ENCODE peak calls at places on chromosomes 4 and X, in four cellular contexts. J is colonic mucosa, B is substantia nigra, H is psoas muscle. A is an unnamed sample.

GRCh38 chrX:148333989-148334388 is 166.4 kb upstream of the AFF2 start:
- DNase-seq in J (no peak), B (no peak), H (no peak), A (no peak)

GRCh38 chr4:124633285-124633941 is 79.1 kb downstream of the ANKRD50 start:
- DNase-seq in J (no peak), B (no peak), H (no peak), A (no peak)

GRCh38 chrX:108312938-108313337 is 125.3 kb downstream of the COL4A6 start:
- DNase-seq in J (no peak), B (no peak), H (peak), A (no peak)

GRCh38 chrX:129980540-129981206 is 1.8 kb upstream of the BCORL1 start:
- DNase-seq in J (peak), B (no peak), H (peak), A (peak)

GRCh38 chrX:80511969-80512760 is 91.9 kb downstream of the TENT5D start:
- DNase-seq in J (no peak), B (no peak), H (no peak), A (no peak)

GRCh38 chr4:101708640-101709039 is 81.9 kb upstream of the BANK1 start:
- DNase-seq in J (no peak), B (no peak), H (no peak), A (no peak)

GRCh38 chrX:97330150-97330549 is 446.4 kb downstream of the RPA4 start:
- DNase-seq in J (no peak), B (no peak), H (no peak), A (no peak)

GRCh38 chr4:183444953-183445543 is 612 bp downstream of the CDKN2AIP start:
- DNase-seq in J (peak), B (no peak), H (no peak), A (no peak)

GRCh38 chrX:54230440-54231148 is 47.5 kb upstream of the FAM120C start:
- DNase-seq in J (no peak), B (no peak), H (no peak), A (no peak)

GRCh38 chrX:74117962-74118361 is 186.0 kb upstream of the ZCCHC13 start:
- DNase-seq in J (no peak), B (no peak), H (no peak), A (no peak)

DNA sequence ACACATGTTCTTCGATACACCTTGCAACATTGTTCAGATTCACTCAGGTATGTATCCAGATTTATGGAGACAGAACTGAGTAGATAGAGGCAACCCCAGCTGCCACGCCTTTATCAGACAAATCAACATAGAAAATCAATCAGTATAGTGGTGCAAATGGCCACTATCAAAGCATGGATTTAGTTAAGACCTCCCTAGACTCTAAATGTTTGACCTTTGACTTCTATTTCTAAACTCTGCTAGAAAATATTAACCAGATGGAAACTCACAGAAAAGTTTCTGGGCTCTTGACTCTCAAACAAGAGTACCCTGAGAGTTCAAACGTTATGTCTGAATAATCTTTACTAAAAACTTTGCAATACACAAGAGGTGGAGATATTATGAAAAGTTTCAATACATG is 411.5 kb downstream of the IQCM start:
- DNase-seq in J (no peak), B (no peak), H (no peak), A (no peak)
- H3K27ac ChIP-seq in J (no peak), B (no peak), H (no peak), A (no peak)

DNA sequence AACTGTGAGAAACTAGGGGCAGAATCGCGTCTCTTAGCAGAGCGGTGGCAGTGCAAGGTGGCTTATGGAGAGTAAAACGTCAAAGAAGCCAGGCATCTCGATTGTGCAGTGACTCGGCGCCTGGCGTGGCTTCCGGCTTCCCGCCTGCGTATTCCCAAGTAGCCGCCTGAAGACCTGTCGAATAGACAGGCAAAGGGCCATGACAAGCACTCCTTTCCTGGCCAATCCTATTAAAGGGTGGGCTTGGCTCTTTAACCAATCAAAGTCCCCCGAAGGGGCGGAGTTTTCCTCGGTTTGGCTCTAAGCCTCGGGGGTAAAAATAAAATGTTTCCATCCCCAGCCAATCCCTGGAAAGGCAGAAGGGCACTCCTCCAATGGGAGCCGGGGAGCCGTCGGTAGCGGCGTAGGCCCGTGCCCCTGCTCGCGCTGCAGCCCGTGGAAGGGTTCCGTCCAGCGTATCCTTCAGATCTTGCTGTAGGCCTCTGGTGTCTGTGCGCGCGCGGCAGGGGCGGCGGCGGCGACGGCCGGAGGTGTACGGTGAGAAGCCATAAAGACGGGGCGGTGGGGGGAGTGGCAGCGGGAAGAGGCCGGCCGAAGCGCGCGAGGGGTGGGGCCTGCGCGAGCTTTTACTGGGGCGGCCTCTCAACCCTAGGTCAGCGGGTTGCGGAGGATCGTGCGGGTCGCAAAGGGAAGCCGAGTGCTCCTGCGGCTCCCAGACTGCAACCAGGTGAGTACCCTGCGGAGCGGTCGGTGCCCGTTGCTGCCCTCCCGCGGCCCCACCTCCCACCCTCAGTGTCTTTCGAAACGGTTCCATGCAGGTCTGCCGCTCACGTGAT is at the start of gene KANTR:
- DNase-seq in J (peak), B (peak), H (peak), A (peak)
- H3K27ac ChIP-seq in J (peak), B (peak), H (peak), A (peak)

GRCh38 chr4:8559524-8560264 is 20.5 kb upstream of the GPR78 start:
- DNase-seq in J (no peak), B (no peak), H (no peak), A (no peak)

GRCh38 chr4:8558080-8558960 is 21.9 kb upstream of the GPR78 start:
- DNase-seq in J (no peak), B (no peak), H (no peak), A (no peak)

GRCh38 chr4:8559011-8559410 is 21.2 kb upstream of the GPR78 start:
- DNase-seq in J (no peak), B (no peak), H (no peak), A (no peak)

GRCh38 chr4:8557151-8558076 is 22.8 kb upstream of the GPR78 start:
- DNase-seq in J (no peak), B (no peak), H (no peak), A (no peak)

DNA sequence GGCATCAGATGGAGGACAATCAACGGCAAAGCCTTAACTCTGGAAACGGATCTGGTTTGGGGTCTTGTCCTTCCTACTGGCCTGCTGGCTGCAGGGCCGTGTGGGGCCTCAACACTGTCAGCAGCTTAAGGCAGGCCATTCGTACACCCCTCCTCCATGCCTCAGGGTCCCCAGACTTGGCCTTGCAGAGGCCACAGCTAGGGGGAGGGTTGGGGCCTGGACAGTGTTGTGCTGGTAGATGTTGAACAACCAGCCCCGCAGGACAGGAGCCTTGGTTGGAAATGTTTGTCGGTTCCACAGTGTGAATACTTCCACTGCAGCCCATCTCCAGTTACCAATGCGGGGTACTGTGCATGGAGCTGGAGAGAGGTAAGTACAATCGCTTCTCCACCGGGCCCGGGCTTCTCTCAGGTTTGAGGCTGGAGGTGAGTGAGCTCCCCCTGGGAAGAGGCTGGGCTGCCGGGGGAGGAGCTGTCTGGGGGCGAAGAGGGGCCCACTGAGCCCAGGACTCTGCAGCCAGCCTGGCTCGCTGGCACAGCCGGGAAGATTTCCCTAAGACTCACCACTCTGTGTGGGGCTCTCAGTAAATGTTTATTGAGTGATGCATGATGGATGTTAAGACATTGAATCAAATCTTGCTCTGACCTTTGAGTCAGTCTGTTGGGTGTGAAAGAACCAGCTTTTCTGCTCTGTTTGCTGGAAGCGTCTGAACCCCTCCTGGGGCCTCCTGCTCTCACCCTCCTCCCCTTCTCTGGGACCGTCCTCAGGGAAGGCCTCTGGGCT is 19.7 kb upstream of the GPR78 start:
- DNase-seq in J (no peak), B (no peak), H (no peak), A (no peak)
- H3K27ac ChIP-seq in J (no peak), B (no peak), H (no peak), A (no peak)

GRCh38 chrX:23435108-23435507 is 100.5 kb downstream of the PTCHD1 start:
- DNase-seq in J (no peak), B (no peak), H (no peak), A (no peak)
- H3K27ac ChIP-seq in J (no peak), B (no peak), H (no peak), A (no peak)

GRCh38 chr4:15704145-15704544 is 1.3 kb downstream of the BST1 start:
- DNase-seq in J (no peak), B (no peak), H (no peak), A (no peak)

GRCh38 chr4:15706646-15707362 is 3.9 kb downstream of the BST1 start:
- DNase-seq in J (no peak), B (no peak), H (no peak), A (no peak)

GRCh38 chr4:15702941-15703403 is at the start of gene BST1:
- DNase-seq in J (peak), B (peak), H (peak), A (peak)

GRCh38 chr4:15707363-15707715 is 4.5 kb downstream of the BST1 start:
- DNase-seq in J (no peak), B (no peak), H (no peak), A (no peak)

DNA sequence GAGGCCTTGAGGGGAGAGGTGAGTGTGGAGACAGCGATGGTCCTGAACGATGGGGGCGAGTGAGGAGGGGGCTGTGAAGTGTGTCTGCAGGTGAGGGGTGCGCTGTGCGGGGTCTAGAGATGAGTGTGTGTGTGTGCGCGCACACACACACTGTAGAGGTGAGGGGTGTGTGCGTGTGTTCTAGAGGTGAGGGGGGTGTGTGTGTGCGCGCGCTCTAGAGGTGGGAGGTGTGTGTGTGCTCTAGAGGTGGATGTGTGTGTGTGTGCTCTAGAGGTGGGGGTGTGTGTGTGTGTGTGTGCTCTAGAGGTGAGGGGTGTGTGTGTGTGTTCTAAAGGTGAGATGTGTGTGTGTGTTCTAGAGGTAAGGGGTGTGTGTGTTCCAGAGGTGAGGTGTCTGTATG is 574 bp downstream of the BST1 start:
- DNase-seq in J (no peak), B (no peak), H (no peak), A (no peak)
- H3K27ac ChIP-seq in J (no peak), B (peak), H (no peak), A (no peak)

DNA sequence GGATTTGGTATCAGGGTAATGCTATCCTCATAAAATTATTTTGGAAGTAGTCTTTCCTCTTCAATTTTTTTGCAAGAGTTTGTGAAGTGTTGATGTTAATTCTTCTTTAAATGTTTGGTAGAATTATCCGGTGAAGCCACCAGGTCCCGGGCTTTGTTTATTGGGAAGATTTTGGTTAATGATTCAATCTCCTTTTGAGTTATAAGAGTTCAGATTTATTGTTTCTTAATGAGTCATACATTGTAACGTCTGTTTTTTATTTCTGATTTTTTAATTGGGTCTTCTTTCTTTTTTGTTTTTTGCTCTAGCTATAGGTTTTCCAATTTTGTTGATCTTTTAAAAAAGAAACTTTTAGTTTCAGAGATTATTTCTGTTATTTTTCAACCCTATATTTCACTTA is 412.3 kb downstream of the PDGFC start:
- DNase-seq in J (no peak), B (no peak), H (no peak), A (no peak)
- H3K27ac ChIP-seq in J (no peak), B (no peak), H (no peak), A (no peak)

GRCh38 chrX:10099411-10099810 is 57.4 kb upstream of the CLCN4 start:
- DNase-seq in J (no peak), B (no peak), H (no peak), A (no peak)
- H3K27ac ChIP-seq in J (no peak), B (peak), H (no peak), A (peak)

DNA sequence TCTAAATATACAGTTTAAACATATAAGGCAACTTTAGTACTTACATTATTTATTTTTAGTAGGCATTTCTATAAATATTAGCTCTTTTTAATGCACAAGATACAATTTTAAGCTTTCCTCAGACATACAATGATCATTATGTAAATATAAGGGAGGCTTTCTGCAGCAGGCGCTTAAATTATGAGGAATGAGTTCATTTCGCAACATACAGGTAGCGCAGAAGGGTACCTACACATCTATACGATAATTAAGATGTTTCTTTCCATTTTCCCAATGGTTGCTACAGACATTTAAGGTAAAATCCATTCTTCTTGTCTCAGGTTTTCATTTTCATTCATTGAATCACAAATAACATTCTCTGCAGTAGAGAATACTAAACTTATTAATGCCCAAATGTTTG is 1.2 kb downstream of the AASDH start:
- DNase-seq in J (no peak), B (no peak), H (no peak), A (no peak)
- H3K27ac ChIP-seq in J (no peak), B (no peak), H (no peak), A (no peak)

GRCh38 chr4:8831221-8832129 is 40.2 kb downstream of the HMX1 start:
- DNase-seq in J (peak), B (no peak), H (no peak), A (no peak)
- H3K27ac ChIP-seq in J (no peak), B (no peak), H (no peak), A (no peak)